ENCODE peak calls at places on chromosomes 13 and 19, in seven cellular contexts. One of them, this sample, is unnamed.
A peak's percentile ranks its signal among the peaks of the same experiment; 100 is the strongest.

GRCh38 chr19:3725640-3726310 is 17.6 kb downstream of the TJP3 start:
- DNase-seq in activated T-helper 1 cell treated with Interleukin-2 at 50 U/mL for 16 hours: no peak
- DNase-seq in AG04450: no peak
- DNase-seq in endothelial cell: no peak
- DNase-seq in choroid plexus epithelial cell: peak; percentile 19
- DNase-seq in lower leg skin: no peak
- DNase-seq in CD4-positive, alpha-beta T cell: no peak
- DNase-seq in this sample: no peak

GRCh38 chr13:90834700-90835099 is 512.8 kb upstream of the MIR17HG start:
- DNase-seq in activated T-helper 1 cell treated with Interleukin-2 at 50 U/mL for 16 hours: no peak
- DNase-seq in AG04450: no peak
- DNase-seq in endothelial cell: no peak
- DNase-seq in choroid plexus epithelial cell: no peak
- DNase-seq in lower leg skin: no peak
- DNase-seq in CD4-positive, alpha-beta T cell: no peak
- DNase-seq in this sample: no peak

GRCh38 chr19:15550273-15550672 is 41.9 kb downstream of the CYP4F22 start:
- DNase-seq in activated T-helper 1 cell treated with Interleukin-2 at 50 U/mL for 16 hours: no peak
- DNase-seq in AG04450: no peak
- DNase-seq in endothelial cell: no peak
- DNase-seq in choroid plexus epithelial cell: no peak
- DNase-seq in lower leg skin: no peak
- DNase-seq in CD4-positive, alpha-beta T cell: no peak
- DNase-seq in this sample: no peak

GRCh38 chr19:5450482-5450881 is 4.7 kb upstream of the ZNRF4 start:
- DNase-seq in activated T-helper 1 cell treated with Interleukin-2 at 50 U/mL for 16 hours: no peak
- DNase-seq in AG04450: no peak
- DNase-seq in endothelial cell: no peak
- DNase-seq in choroid plexus epithelial cell: no peak
- DNase-seq in lower leg skin: no peak
- DNase-seq in CD4-positive, alpha-beta T cell: no peak
- DNase-seq in this sample: no peak

GRCh38 chr13:105735269-105735668 is 800.2 kb downstream of the EFNB2 start:
- DNase-seq in activated T-helper 1 cell treated with Interleukin-2 at 50 U/mL for 16 hours: no peak
- DNase-seq in AG04450: no peak
- DNase-seq in endothelial cell: no peak
- DNase-seq in choroid plexus epithelial cell: peak; percentile 33
- DNase-seq in lower leg skin: no peak
- DNase-seq in CD4-positive, alpha-beta T cell: no peak
- DNase-seq in this sample: no peak

GRCh38 chr13:31675521-31675953 is 63.8 kb upstream of the RXFP2 start:
- DNase-seq in activated T-helper 1 cell treated with Interleukin-2 at 50 U/mL for 16 hours: no peak
- DNase-seq in AG04450: no peak
- DNase-seq in endothelial cell: no peak
- DNase-seq in choroid plexus epithelial cell: peak; percentile 2
- DNase-seq in lower leg skin: no peak
- DNase-seq in CD4-positive, alpha-beta T cell: no peak
- DNase-seq in this sample: no peak

GRCh38 chr19:40960062-40960685 is 30.9 kb upstream of the CYP2B6 start:
- DNase-seq in activated T-helper 1 cell treated with Interleukin-2 at 50 U/mL for 16 hours: no peak
- DNase-seq in AG04450: no peak
- DNase-seq in endothelial cell: no peak
- DNase-seq in choroid plexus epithelial cell: no peak
- DNase-seq in lower leg skin: no peak
- DNase-seq in CD4-positive, alpha-beta T cell: no peak
- DNase-seq in this sample: no peak

GRCh38 chr19:13493516-13494310 is 12.6 kb downstream of the CACNA1A start:
- DNase-seq in activated T-helper 1 cell treated with Interleukin-2 at 50 U/mL for 16 hours: no peak
- DNase-seq in AG04450: no peak
- DNase-seq in endothelial cell: no peak
- DNase-seq in choroid plexus epithelial cell: no peak
- DNase-seq in lower leg skin: no peak
- DNase-seq in CD4-positive, alpha-beta T cell: no peak
- DNase-seq in this sample: no peak

This sample was measured in T follicular helper cell.